ENCODE peak calls at places on chromosomes 6 and 20, in four cellular contexts. K is cardiac fibroblast, C is psoas muscle, N is left ventricle myocardium inferior. P is an unnamed sample.

GRCh38 chr6:1479095-1479494 is 89.7 kb downstream of the FOXF2 start:
- DNase-seq in K (peak), C (no peak), N (no peak), P (no peak)

GRCh38 chr20:24842591-24843442 is 106.3 kb upstream of the CST7 start:
- DNase-seq in K (no peak), C (no peak), N (no peak), P (peak)

GRCh38 chr6:169487579-169488205 is 214.1 kb downstream of the WDR27 start:
- DNase-seq in K (peak), C (no peak), N (no peak), P (no peak)

GRCh38 chr6:135162678-135163439 is 18.2 kb upstream of the MYB start:
- DNase-seq in K (peak), C (no peak), N (no peak), P (no peak)

GRCh38 chr6:116450769-116451740 is 10.1 kb upstream of the CALHM6 start:
- DNase-seq in K (no peak), C (no peak), N (no peak), P (peak)

GRCh38 chr20:49471397-49471796 is 11.1 kb downstream of the KCNB1 start:
- DNase-seq in K (no peak), C (no peak), N (no peak), P (no peak)

GRCh38 chr6:1335367-1336037 is 23.6 kb downstream of the FOXQ1 start:
- DNase-seq in K (peak), C (peak), N (no peak), P (no peak)

GRCh38 chr6:81606965-81607381 is 145.5 kb downstream of the TENT5A start:
- DNase-seq in K (peak), C (no peak), N (no peak), P (no peak)

GRCh38 chr6:148550569-148550968 is 196.3 kb upstream of the UST start:
- DNase-seq in K (peak), C (no peak), N (no peak), P (no peak)

GRCh38 chr6:169640347-169640972 is 61.4 kb downstream of the WDR27 start:
- DNase-seq in K (no peak), C (no peak), N (no peak), P (no peak)

GRCh38 chr6:53984163-53984562 is 127.1 kb upstream of the MLIP start:
- DNase-seq in K (peak), C (no peak), N (no peak), P (no peak)

GRCh38 chr20:54624701-54625472 is 149.5 kb downstream of the DOK5 start:
- DNase-seq in K (no peak), C (no peak), N (no peak), P (no peak)

GRCh38 chr6:140661691-140662090 is 1287.2 kb upstream of the CITED2 start:
- DNase-seq in K (peak), C (no peak), N (no peak), P (no peak)

GRCh38 chr6:47188588-47189021 is 121.1 kb downstream of the TNFRSF21 start:
- DNase-seq in K (peak), C (no peak), N (no peak), P (no peak)

GRCh38 chr6:39772559-39773283 is 19.5 kb upstream of the DAAM2 start:
- DNase-seq in K (no peak), C (no peak), N (no peak), P (no peak)

GRCh38 chr6:139510040-139510815 is 135.8 kb upstream of the CITED2 start:
- DNase-seq in K (no peak), C (no peak), N (peak), P (no peak)

GRCh38 chr6:46058951-46059350 is 43.3 kb upstream of the CLIC5 start:
- DNase-seq in K (no peak), C (no peak), N (no peak), P (no peak)

GRCh38 chr6:23414204-23414501 is 711.9 kb upstream of the NRSN1 start:
- DNase-seq in K (peak), C (no peak), N (no peak), P (peak)
- TF ChIP-seq CTCF in K (peak), C (peak), N (peak), P (no peak)

GRCh38 chr6:144149558-144149893 is 791 bp upstream of the STX11 start:
- DNase-seq in K (no peak), C (no peak), N (no peak), P (no peak)

GRCh38 chr6:144150673-144151009 is 324 bp downstream of the STX11 start:
- DNase-seq in K (peak), C (no peak), N (no peak), P (no peak)

GRCh38 chr6:144151010-144151727 is 852 bp downstream of the STX11 start:
- DNase-seq in K (peak), C (no peak), N (no peak), P (peak)

GRCh38 chr6:144148891-144149290 is 1.4 kb upstream of the STX11 start:
- DNase-seq in K (peak), C (no peak), N (no peak), P (no peak)

DNA sequence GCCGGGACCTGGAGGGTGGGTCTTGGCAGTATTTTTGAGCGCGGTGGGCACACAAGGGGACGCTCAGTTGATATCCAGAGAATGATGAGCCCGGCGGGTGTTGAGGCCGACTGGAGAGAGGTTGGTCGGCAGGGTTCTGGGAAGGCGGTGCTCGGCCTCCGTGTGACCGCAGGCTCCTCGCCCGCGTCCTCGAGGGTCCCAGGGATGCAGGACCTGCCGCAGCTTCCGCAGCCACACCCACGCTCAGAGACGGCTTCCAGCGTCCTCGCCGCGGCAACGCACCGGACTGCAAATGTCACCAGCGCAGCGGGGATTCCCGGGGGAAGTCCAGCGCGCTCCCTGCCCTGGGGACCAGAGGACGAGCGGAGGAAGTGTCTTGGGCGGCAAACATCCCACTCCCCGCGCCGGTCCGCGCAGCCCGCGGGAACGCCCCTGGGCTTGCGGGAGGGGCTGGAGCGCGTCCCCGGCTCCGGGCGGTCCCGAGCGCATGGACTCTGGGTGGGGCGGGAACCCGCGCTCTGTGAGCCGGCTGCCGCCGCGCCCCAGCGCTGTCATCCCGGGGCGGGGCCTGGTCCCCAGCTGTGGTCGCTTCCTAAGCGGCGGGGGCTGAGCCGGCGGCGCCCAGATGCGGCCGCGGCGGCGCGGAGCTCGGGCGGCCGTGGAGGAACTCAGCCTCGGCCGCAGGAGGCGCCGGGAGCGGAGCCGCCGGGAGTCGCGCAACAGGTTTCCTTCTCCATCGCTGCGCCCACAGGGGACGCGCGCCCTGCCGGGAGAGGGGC is at the start of gene STX11:
- DNase-seq in K (peak), C (peak), N (peak), P (peak)
- TF ChIP-seq CTCF in K (no peak), C (no peak), N (no peak), P (no peak)

DNA sequence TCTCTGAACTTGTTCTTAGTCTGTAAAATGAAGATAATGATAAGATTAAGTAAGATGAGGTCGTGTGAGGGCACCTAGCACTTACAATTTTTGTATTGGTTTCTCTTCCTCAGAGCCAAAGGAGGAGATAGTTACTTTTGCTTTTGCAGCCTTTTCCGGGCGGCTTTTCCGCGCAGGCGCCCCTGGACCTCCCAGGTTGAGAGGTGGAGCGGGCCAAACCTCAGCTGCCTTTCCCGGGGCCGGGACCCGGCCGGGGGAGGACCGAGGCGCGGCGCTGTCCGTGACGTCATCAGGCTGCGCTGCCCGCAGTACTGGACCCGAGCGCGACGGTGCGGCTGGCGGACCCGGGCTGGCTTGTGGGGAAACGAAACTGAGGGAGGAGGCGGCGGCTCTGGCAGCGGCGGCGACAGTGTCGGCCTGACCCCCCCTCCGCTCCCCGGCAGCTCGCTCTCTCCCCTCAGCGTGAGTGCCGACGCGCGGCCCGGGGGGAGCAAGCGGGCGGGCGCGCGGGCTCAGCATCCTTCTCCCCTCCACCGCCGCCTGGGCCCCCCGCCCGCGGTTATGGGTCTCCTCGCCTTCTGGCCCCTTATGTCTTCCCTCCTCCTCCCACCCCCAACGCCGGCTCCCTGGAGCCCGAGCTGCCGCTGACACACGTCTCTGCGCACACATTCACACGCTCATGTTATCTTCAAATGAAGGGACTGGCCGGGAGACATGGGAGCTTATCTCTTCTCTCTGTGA is at the start of gene CMTR1:
- DNase-seq in K (peak), C (peak), N (peak), P (peak)
- TF ChIP-seq CTCF in K (no peak), C (no peak), N (no peak), P (no peak)

GRCh38 chr6:89597988-89598387 is 40.6 kb downstream of the LYRM2 start:
- DNase-seq in K (peak), C (no peak), N (no peak), P (no peak)
- TF ChIP-seq CTCF in K (no peak), C (no peak), N (peak), P (peak)

GRCh38 chr20:34676642-34677373 is at the start of gene PIGU:
- DNase-seq in K (peak), C (peak), N (peak), P (peak)
- TF ChIP-seq CTCF in K (no peak), C (peak), N (peak), P (no peak)

DNA sequence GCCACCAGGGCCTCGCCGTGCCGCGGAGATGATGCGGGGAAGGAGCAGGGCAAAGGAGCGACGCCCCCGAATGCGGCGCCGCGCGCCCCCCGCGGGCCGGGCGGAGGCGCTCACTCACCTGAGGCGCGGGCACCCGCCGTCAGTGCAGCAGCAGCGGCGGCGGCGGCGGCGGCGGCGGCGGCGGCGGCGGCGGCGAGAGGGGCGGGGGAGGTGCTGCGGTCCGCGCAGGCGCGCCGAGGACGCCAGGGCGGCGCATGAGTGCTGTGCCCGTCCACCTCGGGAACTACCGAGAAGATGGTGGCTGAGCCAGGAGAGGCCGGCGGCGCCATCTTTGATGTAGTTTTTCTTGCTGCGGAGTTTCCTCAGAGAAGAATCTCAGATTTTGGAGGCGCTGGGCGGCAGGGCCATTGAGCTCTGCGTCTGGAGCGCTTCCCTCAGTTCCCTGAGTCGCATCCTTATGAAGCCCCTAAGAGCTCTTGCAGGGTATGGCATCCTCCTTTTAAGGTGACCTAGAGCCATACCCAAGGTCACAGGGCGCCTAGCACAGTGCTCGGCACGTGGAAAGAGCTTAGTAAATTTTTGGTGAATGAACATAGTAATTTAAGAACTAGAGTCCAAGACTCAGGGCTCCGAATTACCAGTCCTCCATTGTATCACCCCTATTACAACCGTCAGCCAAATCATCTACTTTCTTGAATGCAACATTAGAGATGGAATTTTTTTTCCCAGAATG is at the start of gene NDRG3:
- DNase-seq in K (peak), C (peak), N (peak), P (peak)
- TF ChIP-seq CTCF in K (no peak), C (peak), N (peak), P (peak)

GRCh38 chr6:7389451-7390217 is at the start of the genes CAGE1 and RIOK1:
- DNase-seq in K (peak), C (peak), N (peak), P (peak)
- TF ChIP-seq CTCF in K (no peak), C (peak), N (peak), P (no peak)